ENCODE peak calls at places on chromosomes 3 and 15, in ten cellular contexts. F is T-helper 2 cell, C is nucleus accumbens, R is astrocyte of the hippocampus, M is NCI-H1092 treated with DMSO at 0.1 percent for 48 hours, I is heart right ventricle, O is activated T-helper 1 cell treated with Interleukin-2 at 50 U/mL for 16 hours, X is Daoy, P is fibroblast of villous mesenchyme, W is SJSA1. N is an unnamed sample.

GRCh38 chr15:52011711-52012144 is 7.3 kb upstream of the MAPK6 start:
- DNase-seq in C (no peak), M (peak; percentile 74), W (no peak), I (peak; percentile 35), F (no peak), O (no peak), R (peak; percentile 56), X (no peak), P (peak; percentile 37), N (no peak)

GRCh38 chr3:140441006-140441405 is 236.9 kb upstream of the TRIM42 start:
- DNase-seq in X (no peak), I (no peak), W (no peak), O (no peak), R (peak; percentile 86), P (peak; percentile 5), F (no peak), M (no peak), C (no peak), N (no peak)

GRCh38 chr15:79942656-79943481 is 28.1 kb downstream of the BCL2A1 start:
- DNase-seq in P (peak; percentile 40), R (no peak), I (no peak), W (no peak), X (no peak), C (no peak), F (no peak), O (no peak), M (no peak), N (no peak)

GRCh38 chr3:9678493-9678892 is 25.1 kb upstream of the CPNE9 start:
- DNase-seq in I (no peak), W (no peak), X (no peak), P (no peak), R (no peak), F (no peak), C (no peak), O (no peak), M (no peak), N (no peak)

GRCh38 chr3:108131105-108131794 is 40.4 kb upstream of the CD47 start:
- DNase-seq in R (peak; percentile 77), W (peak; percentile 49), O (no peak), P (peak; percentile 47), X (peak; percentile 80), I (no peak), M (no peak), F (no peak), C (no peak), N (no peak)

GRCh38 chr3:25820816-25821486 is 31.1 kb downstream of the OXSM start:
- DNase-seq in R (no peak), F (no peak), W (no peak), M (no peak), X (no peak), P (no peak), I (no peak), C (no peak), O (no peak), N (no peak)

GRCh38 chr15:95733931-95734330 is 596.6 kb upstream of the NR2F2 start:
- DNase-seq in W (no peak), X (no peak), P (no peak), M (no peak), R (no peak), I (no peak), F (no peak), C (no peak), O (no peak), N (no peak)

GRCh38 chr3:148554367-148554766 is 143.3 kb upstream of the AGTR1 start:
- DNase-seq in M (no peak), P (no peak), R (no peak), I (no peak), X (no peak), O (no peak), C (no peak), W (no peak), F (no peak), N (no peak)

GRCh38 chr15:42456539-42456938 is 34.4 kb downstream of the ZNF106 start:
- DNase-seq in M (no peak), I (no peak), R (peak; percentile 6), P (no peak), C (no peak), W (no peak), X (no peak), F (no peak), O (no peak), N (no peak)

GRCh38 chr3:141348848-141349247 is 19.5 kb upstream of the ZBTB38 start:
- DNase-seq in X (no peak), O (no peak), P (no peak), F (no peak), W (no peak), I (no peak), R (no peak), C (no peak), M (no peak), N (no peak)

GRCh38 chr3:117238805-117239204 is 529.2 kb downstream of the TUSC7 start:
- DNase-seq in R (no peak), I (no peak), O (no peak), M (peak; percentile 72), F (no peak), X (no peak), C (no peak), P (no peak), W (no peak), N (no peak)

GRCh38 chr3:158097571-158098553 is 8.4 kb downstream of the SHOX2 start:
- DNase-seq in X (no peak), O (peak; percentile 40), C (no peak), F (peak; percentile 68), R (peak; percentile 88), I (no peak), W (no peak), M (peak; percentile 82), P (peak; percentile 35), N (peak; percentile 61)

GRCh38 chr3:13025090-13025489 is 48.1 kb downstream of the IQSEC1 start:
- DNase-seq in M (no peak), C (no peak), W (no peak), R (peak; percentile 88), P (peak; percentile 22), X (peak; percentile 83), O (no peak), F (no peak), I (no peak), N (no peak)

GRCh38 chr3:42515391-42515916 is 13.0 kb downstream of the VIPR1 start:
- DNase-seq in C (no peak), W (no peak), O (no peak), R (no peak), F (no peak), P (no peak), X (no peak), I (peak; percentile 74), M (no peak), N (no peak)

GRCh38 chr3:156665296-156665695 is 9.1 kb upstream of the TIPARP start:
- DNase-seq in O (no peak), X (no peak), R (no peak), P (peak; percentile 92), M (no peak), C (no peak), I (no peak), W (no peak), F (no peak), N (no peak)

N was measured in stimulated activated effector memory CD8-positive, alpha-beta T cell treated with anti-CD3 and anti-CD28 coated beads, Interleukin-12 subunit alpha, Interleukin-12 subunit beta, amount 100 ng/mL, for 72 hours.